ENCODE peak calls at places on chromosomes 4 and X, in seven cellular contexts. C is neuronal stem cell; L is anterior cingulate cortex; P is stimulated activated CD8-positive, alpha-beta memory T cell treated with anti-CD3 and anti-CD28 coated beads, Interleukin-15, amount 100 ng/mL, for 1 hour; J is H9; T is WTC11; F is aorta. B is an unnamed sample.

GRCh38 chr4:68368566-68369473 is 18.9 kb upstream of the YTHDC1 start:
- DNase-seq in J (no peak), C (no peak), T (no peak), F (no peak), P (no peak), L (no peak), B (no peak)

GRCh38 chr4:145716200-145716599 is 36.3 kb downstream of the C4orf51 start:
- DNase-seq in F (no peak), P (no peak), J (no peak), L (no peak), C (no peak), T (no peak), B (no peak)

GRCh38 chrX:56763556-56764152 is 34.6 kb downstream of the NBDY start:
- DNase-seq in C (no peak), T (no peak), L (no peak), P (no peak), J (peak), F (peak), B (peak)

GRCh38 chrX:46327229-46328081 is 217.8 kb downstream of the ZNF674 start:
- DNase-seq in L (no peak), T (peak), J (peak), P (no peak), C (peak), F (no peak), B (no peak)

GRCh38 chrX:143058096-143058495 is 32.4 kb downstream of the SPANXN4 start:
- DNase-seq in J (no peak), C (peak), P (no peak), L (no peak), T (no peak), F (no peak), B (no peak)

GRCh38 chrX:110432831-110433230 is 74.2 kb downstream of the RTL9 start:
- DNase-seq in L (no peak), J (no peak), T (no peak), C (no peak), P (no peak), F (no peak), B (no peak)

GRCh38 chr4:167602157-167602556 is 367.9 kb upstream of the SPOCK3 start:
- DNase-seq in J (no peak), F (no peak), T (no peak), P (no peak), C (no peak), L (no peak), B (no peak)

GRCh38 chr4:140706276-140706625 is 49.9 kb downstream of the TBC1D9 start:
- DNase-seq in L (no peak), F (no peak), J (no peak), T (no peak), C (no peak), P (no peak), B (no peak)

GRCh38 chr4:165684177-165684870 is 188.7 kb upstream of the TLL1 start:
- DNase-seq in P (no peak), C (no peak), J (no peak), F (no peak), L (no peak), T (no peak), B (no peak)

GRCh38 chr4:23934915-23935314 is 45.1 kb upstream of the PPARGC1A start:
- DNase-seq in C (no peak), J (no peak), F (peak), T (no peak), P (no peak), L (no peak), B (peak)

GRCh38 chrX:104098151-104098808 is 14.0 kb upstream of the ZCCHC18 start:
- DNase-seq in C (peak), L (no peak), J (no peak), T (peak), F (no peak), P (no peak), B (peak)

GRCh38 chrX:110034036-110034435 is 31.1 kb downstream of the TMEM164 start:
- DNase-seq in J (no peak), T (no peak), F (no peak), P (no peak), C (no peak), L (no peak), B (no peak)

GRCh38 chr4:53987761-53988171 is 76.6 kb downstream of the CHIC2 start:
- DNase-seq in F (no peak), J (no peak), T (no peak), C (no peak), L (no peak), P (no peak), B (peak)

GRCh38 chr4:152594981-152595916 is 59.4 kb upstream of the FBXW7 start:
- DNase-seq in L (no peak), J (no peak), T (no peak), F (no peak), C (no peak), P (no peak), B (no peak)

B was measured in head of caudate nucleus.